ENCODE peak calls at places on chromosomes 5 and 9, in four cellular contexts. M is stimulated activated CD8-positive, alpha-beta memory T cell treated with anti-CD3 and anti-CD28 coated beads, Interleukin-2, amount 100 ng/mL, for 1 hour; Z is brain microvascular endothelial cell; J is aorta. G is an unnamed sample.

GRCh38 chr5:151448038-151448985 is 909 bp downstream of the SLC36A1 start:
- DNase-seq in M (no peak), J (no peak), Z (no peak), G (peak; percentile 38)

GRCh38 chr9:131275332-131276106 is 791 bp downstream of the FAM78A start:
- DNase-seq in J (no peak), Z (no peak), M (no peak), G (peak; percentile 59)

GRCh38 chr9:109968332-109968657 is 188.3 kb downstream of the PALM2AKAP2 start:
- DNase-seq in J (no peak), Z (no peak), M (no peak), G (no peak)

GRCh38 chr5:16659536-16659935 is 42.7 kb upstream of the RETREG1 start:
- DNase-seq in Z (no peak), J (no peak), M (no peak), G (no peak)

GRCh38 chr9:21473236-21473635 is 8.9 kb downstream of the IFNE start:
- DNase-seq in Z (no peak), M (no peak), J (no peak), G (no peak)

GRCh38 chr9:134314039-134314949 is 12.0 kb upstream of the RXRA start:
- DNase-seq in J (peak; percentile 69), Z (no peak), M (no peak), G (peak; percentile 63)

GRCh38 chr5:178206166-178207101 is 2.1 kb downstream of the HNRNPAB start:
- DNase-seq in J (no peak), M (no peak), Z (no peak), G (no peak)

GRCh38 chr9:18185196-18185595 is 288.8 kb upstream of the ADAMTSL1 start:
- DNase-seq in Z (no peak), M (no peak), J (no peak), G (no peak)

GRCh38 chr5:80933061-80933460 is 27.1 kb upstream of the RASGRF2 start:
- DNase-seq in Z (peak; percentile 1), J (no peak), M (no peak), G (no peak)

GRCh38 chr5:167708449-167708848 is 583.0 kb upstream of the WWC1 start:
- DNase-seq in Z (no peak), M (no peak), J (no peak), G (no peak)

GRCh38 chr9:65400886-65401285 is 115.9 kb upstream of the FOXD4L5 start:
- DNase-seq in Z (no peak), J (no peak), M (no peak), G (no peak)

GRCh38 chr5:133285583-133286021 is 233.8 kb downstream of the HSPA4 start:
- DNase-seq in J (no peak), M (no peak), Z (no peak), G (no peak)